ENCODE peak calls at places on chromosomes 5 and 9, in ten cellular contexts. R is uterus, Q is stomach, X is A549, E is tibial nerve, O is sigmoid colon, M is HCT116, A is ovary, W is heart left ventricle, L is body of pancreas. H is an unnamed sample.
A peak's percentile ranks its signal among the peaks of the same experiment; 100 is the strongest.

GRCh38 chr5:27733242-27733641 is 694.9 kb upstream of the CDH9 start:
- DNase-seq in R (no peak), Q (no peak), X (no peak), E (no peak), O (no peak), M (no peak), A (no peak), W (no peak), L (no peak), H (no peak)

GRCh38 chr9:101093620-101094019 is 65.1 kb downstream of the PLPPR1 start:
- DNase-seq in R (no peak), Q (no peak), X (peak; percentile 22), E (no peak), O (no peak), M (no peak), A (no peak), W (no peak), L (no peak), H (peak; percentile 19)

GRCh38 chr5:73826761-73827450 is 200.9 kb downstream of the ARHGEF28 start:
- DNase-seq in R (peak; percentile 60), Q (no peak), X (peak; percentile 71), E (no peak), O (no peak), M (no peak), A (peak; percentile 71), W (no peak), L (peak; percentile 14), H (no peak)

GRCh38 chr9:90303653-90304052 is 339.0 kb downstream of the DIRAS2 start:
- DNase-seq in R (no peak), Q (no peak), X (no peak), E (no peak), O (no peak), M (no peak), A (no peak), W (no peak), L (no peak), H (no peak)

GRCh38 chr9:23321049-23321448 is 505.0 kb downstream of the ELAVL2 start:
- DNase-seq in R (no peak), Q (no peak), X (no peak), E (no peak), O (no peak), M (no peak), A (no peak), W (no peak), L (no peak), H (no peak)

GRCh38 chr5:78065663-78066062 is 228.8 kb downstream of the AP3B1 start:
- DNase-seq in R (no peak), Q (no peak), X (peak; percentile 53), E (no peak), O (no peak), M (no peak), A (no peak), W (no peak), L (no peak), H (no peak)

GRCh38 chr5:96067251-96067650 is 105.6 kb upstream of the ELL2 start:
- DNase-seq in R (no peak), Q (no peak), X (no peak), E (no peak), O (no peak), M (no peak), A (no peak), W (no peak), L (no peak), H (no peak)

GRCh38 chr5:21810737-21811316 is 1042.3 kb downstream of the CDH12 start:
- DNase-seq in R (no peak), Q (no peak), X (peak; percentile 21), E (no peak), O (no peak), M (no peak), A (no peak), W (no peak), L (no peak), H (no peak)

GRCh38 chr5:45414620-45415551 is 281.3 kb downstream of the HCN1 start:
- DNase-seq in R (no peak), Q (no peak), X (no peak), E (no peak), O (no peak), M (no peak), A (no peak), W (no peak), L (no peak), H (no peak)

GRCh38 chr9:101432171-101432570 is 3.4 kb downstream of the ALDOB start:
- DNase-seq in R (no peak), Q (no peak), X (no peak), E (no peak), O (no peak), M (no peak), A (no peak), W (no peak), L (no peak), H (no peak)

GRCh38 chr5:28850320-28850921 is 1812.0 kb upstream of the CDH9 start:
- DNase-seq in R (no peak), Q (no peak), X (no peak), E (no peak), O (no peak), M (no peak), A (no peak), W (no peak), L (no peak), H (no peak)

GRCh38 chr5:84862132-84862531 is 477.5 kb upstream of the EDIL3 start:
- DNase-seq in R (no peak), Q (no peak), X (no peak), E (no peak), O (no peak), M (no peak), A (no peak), W (no peak), L (no peak), H (no peak)

GRCh38 chr9:131276891-131277672 is 772 bp upstream of the FAM78A start:
- DNase-seq in R (no peak), Q (no peak), X (no peak), E (no peak), O (no peak), M (no peak), A (no peak), W (peak; percentile 35), L (no peak), H (no peak)

GRCh38 chr9:23799521-23799920 is 26.5 kb downstream of the ELAVL2 start:
- DNase-seq in R (no peak), Q (no peak), X (no peak), E (no peak), O (no peak), M (no peak), A (no peak), W (no peak), L (no peak), H (no peak)

GRCh38 chr5:152527358-152528048 is 122.4 kb upstream of the NMUR2 start:
- DNase-seq in R (no peak), Q (no peak), X (no peak), E (no peak), O (no peak), M (no peak), A (no peak), W (no peak), L (no peak), H (no peak)

DNA sequence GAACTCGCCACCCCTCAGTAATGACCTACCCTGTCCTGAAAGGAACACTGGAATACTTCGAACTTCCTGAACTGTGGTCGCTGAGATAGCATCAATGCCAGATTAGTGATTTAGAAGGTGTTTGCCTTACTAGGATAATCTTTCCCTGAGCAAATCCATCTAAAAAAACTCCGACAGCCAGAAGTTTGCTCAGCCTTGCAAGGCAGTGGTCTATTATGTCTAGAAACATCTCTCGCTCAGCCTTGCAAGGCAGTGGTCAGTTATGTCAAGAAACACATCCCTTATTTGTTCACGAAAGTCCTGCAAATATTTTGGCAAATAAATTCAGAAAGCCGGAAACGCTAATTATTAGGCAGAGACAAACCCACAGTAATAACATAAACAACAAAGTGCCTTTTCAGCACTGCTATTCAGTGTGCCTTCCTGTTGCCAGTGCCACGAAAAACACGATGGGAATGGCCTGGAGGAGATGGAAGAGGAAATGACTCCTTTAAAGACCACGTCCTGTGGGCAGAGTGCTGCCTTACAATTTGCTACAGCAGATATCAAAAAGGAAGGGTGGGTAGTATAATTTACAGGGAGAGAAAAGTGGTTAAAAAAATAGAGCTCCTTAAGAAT is 184.5 kb downstream of the GNAQ start:
- DNase-seq in R (no peak), Q (no peak), X (no peak), E (no peak), O (no peak), M (no peak), A (no peak), W (peak; percentile 43), L (no peak), H (no peak)
- TF ChIP-seq POLR2A in R (no peak), Q (no peak), X (no peak), E (no peak), O (no peak), M (no peak), A (no peak), W (no peak), L (no peak), H (no peak)

GRCh38 chr9:32552172-32552872 is at the start of the genes SMIM27 and TOPORS:
- DNase-seq in R (peak; percentile 89), Q (peak; percentile 92), X (peak; percentile 92), E (peak; percentile 83), O (peak; percentile 96), M (peak; percentile 84), A (peak; percentile 92), W (peak; percentile 91), L (peak; percentile 90), H (peak; percentile 49)
- TF ChIP-seq POLR2A in R (peak; percentile 71), Q (no peak), X (peak; percentile 61), E (peak; percentile 69), O (peak; percentile 45), M (peak; percentile 88), A (peak; percentile 83), W (no peak), L (peak; percentile 88), H (peak; percentile 54)

GRCh38 chr9:83966209-83966582 is 13.8 kb downstream of the HNRNPK start:
- DNase-seq in R (no peak), Q (no peak), X (no peak), E (no peak), O (no peak), M (no peak), A (no peak), W (no peak), L (no peak), H (no peak)
- TF ChIP-seq POLR2A in R (no peak), Q (no peak), X (no peak), E (no peak), O (no peak), M (no peak), A (no peak), W (no peak), L (no peak), H (no peak)

DNA sequence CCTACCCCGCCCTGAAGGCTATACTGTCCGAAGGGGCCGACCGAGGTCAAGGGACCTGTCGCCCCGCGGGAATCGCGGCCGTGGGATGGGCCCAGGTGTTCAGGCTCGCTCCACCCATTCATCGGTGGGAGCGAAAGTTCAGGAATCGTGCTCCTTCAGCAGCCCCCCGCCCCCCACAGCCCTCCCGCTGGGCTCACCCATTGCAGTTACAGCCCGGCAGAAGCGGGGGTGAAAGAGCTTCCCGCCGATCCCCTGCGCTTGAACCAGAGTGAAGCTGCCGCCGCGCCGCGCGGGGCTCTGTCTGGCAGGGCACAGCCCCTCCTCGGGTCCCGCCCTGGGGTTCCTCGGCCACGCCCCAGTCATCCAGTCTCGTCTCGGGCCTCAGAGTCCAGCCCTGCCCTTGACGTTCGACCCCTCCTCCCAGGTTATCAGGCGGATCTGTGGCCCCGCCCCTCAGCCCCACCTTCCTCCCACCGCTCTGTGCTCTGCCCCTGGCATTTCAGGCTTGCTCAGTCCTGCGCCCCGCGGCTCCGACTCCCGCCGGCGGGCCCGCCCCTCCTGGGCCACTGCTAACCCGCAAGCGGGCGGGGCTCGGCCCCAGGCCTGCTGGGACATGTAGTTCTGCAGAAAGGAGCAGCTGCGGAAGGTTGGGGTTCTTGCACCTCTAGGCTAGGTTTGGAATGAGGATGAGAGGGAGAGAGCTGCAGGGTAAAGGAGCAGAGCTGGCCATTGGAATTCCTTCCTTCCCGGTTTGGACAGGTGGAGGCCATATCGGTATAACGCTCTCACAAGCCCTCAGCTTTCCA is at the start of gene MYORG:
- DNase-seq in R (peak; percentile 91), Q (peak; percentile 98), X (peak; percentile 96), E (peak; percentile 68), O (peak; percentile 96), M (peak; percentile 94), A (peak; percentile 78), W (peak; percentile 90), L (peak; percentile 99), H (peak; percentile 95)
- TF ChIP-seq POLR2A in R (peak; percentile 51), Q (no peak), X (peak; percentile 50), E (no peak), O (peak; percentile 83), M (peak; percentile 29), A (peak; percentile 25), W (no peak), L (peak; percentile 88), H (peak; percentile 34)